ENCODE peak calls at places on chromosomes 12 and 14, in four cellular contexts. One of them, this sample, is unnamed.

GRCh38 chr12:6688543-6688999 is 604 bp downstream of the ZNF384 start:
- DNase-seq in SK-N-SH: peak; percentile 90
- DNase-seq in HepG2: no peak
- DNase-seq in HCT116: no peak
- DNase-seq in this sample: no peak

GRCh38 chr12:51307655-51308593 is 16.1 kb downstream of the BIN2 start:
- DNase-seq in SK-N-SH: no peak
- DNase-seq in HCT116: peak; percentile 35
- DNase-seq in HepG2: no peak
- DNase-seq in this sample: peak; percentile 15

GRCh38 chr12:85588221-85588620 is 248.0 kb downstream of the RASSF9 start:
- DNase-seq in SK-N-SH: no peak
- DNase-seq in HepG2: no peak
- DNase-seq in HCT116: no peak
- DNase-seq in this sample: peak; percentile 5

GRCh38 chr12:93918262-93918661 is 230.1 kb upstream of the PLXNC1 start:
- DNase-seq in HepG2: no peak
- DNase-seq in SK-N-SH: no peak
- DNase-seq in HCT116: no peak
- DNase-seq in this sample: no peak

GRCh38 chr12:84079621-84080020 is 833.0 kb downstream of the SLC6A15 start:
- DNase-seq in HCT116: no peak
- DNase-seq in HepG2: no peak
- DNase-seq in SK-N-SH: no peak
- DNase-seq in this sample: no peak

GRCh38 chr12:47885012-47885501 is 19.7 kb downstream of the VDR start:
- DNase-seq in HepG2: no peak
- DNase-seq in SK-N-SH: no peak
- DNase-seq in HCT116: no peak
- DNase-seq in this sample: peak; percentile 62

GRCh38 chr12:96274331-96274730 is 80.2 kb downstream of the ELK3 start:
- DNase-seq in HCT116: no peak
- DNase-seq in HepG2: no peak
- DNase-seq in SK-N-SH: no peak
- DNase-seq in this sample: no peak

GRCh38 chr12:99959549-99960170 is 25.1 kb downstream of the ANKS1B start:
- DNase-seq in SK-N-SH: peak; percentile 52
- DNase-seq in HCT116: no peak
- DNase-seq in HepG2: peak; percentile 15
- DNase-seq in this sample: no peak

GRCh38 chr14:77097006-77097688 is 911 bp upstream of the CIPC start:
- DNase-seq in SK-N-SH: no peak
- DNase-seq in HepG2: peak; percentile 17
- DNase-seq in HCT116: no peak
- DNase-seq in this sample: peak; percentile 31

GRCh38 chr14:99518441-99519346 is 37.5 kb downstream of the CCNK start:
- DNase-seq in HepG2: peak; percentile 40
- DNase-seq in HCT116: peak; percentile 23
- DNase-seq in SK-N-SH: peak; percentile 94
- DNase-seq in this sample: peak; percentile 76

GRCh38 chr12:70468741-70469140 is 102.7 kb downstream of the KCNMB4 start:
- DNase-seq in HepG2: no peak
- DNase-seq in HCT116: no peak
- DNase-seq in SK-N-SH: no peak
- DNase-seq in this sample: no peak
- H3K4me2 ChIP-seq in HepG2: peak overlapping the region; percentile 47
- H3K4me2 ChIP-seq in HCT116: peak overlapping the region; percentile 88
- H3K4me2 ChIP-seq in SK-N-SH: no peak overlapping the region
- H3K4me2 ChIP-seq in this sample: peak overlapping the region; percentile 29

DNA sequence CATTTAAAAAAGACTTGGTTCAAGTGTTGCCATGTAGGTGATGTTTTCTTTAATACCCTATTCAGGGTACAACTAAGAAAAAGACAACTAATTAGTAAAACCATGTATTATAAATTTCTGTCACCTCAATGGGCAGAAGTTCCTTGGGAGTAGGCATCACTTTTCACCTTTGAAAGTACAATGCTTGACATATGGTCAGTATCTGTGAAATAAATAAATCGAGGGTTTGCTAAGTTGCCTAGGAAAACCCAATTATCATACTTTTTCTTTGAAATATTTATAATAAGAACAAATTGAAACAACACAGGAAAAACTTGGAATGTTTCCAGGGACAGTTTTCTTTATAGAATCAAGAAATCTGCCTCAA is 13.8 kb downstream of the FGD6 start:
- DNase-seq in SK-N-SH: no peak
- DNase-seq in HCT116: no peak
- DNase-seq in HepG2: no peak
- DNase-seq in this sample: no peak
- TF ChIP-seq ELF1 in SK-N-SH: no peak
- TF ChIP-seq ELF1 in HCT116: no peak
- TF ChIP-seq ELF1 in HepG2: no peak
- TF ChIP-seq ELF1 in this sample: no peak

DNA sequence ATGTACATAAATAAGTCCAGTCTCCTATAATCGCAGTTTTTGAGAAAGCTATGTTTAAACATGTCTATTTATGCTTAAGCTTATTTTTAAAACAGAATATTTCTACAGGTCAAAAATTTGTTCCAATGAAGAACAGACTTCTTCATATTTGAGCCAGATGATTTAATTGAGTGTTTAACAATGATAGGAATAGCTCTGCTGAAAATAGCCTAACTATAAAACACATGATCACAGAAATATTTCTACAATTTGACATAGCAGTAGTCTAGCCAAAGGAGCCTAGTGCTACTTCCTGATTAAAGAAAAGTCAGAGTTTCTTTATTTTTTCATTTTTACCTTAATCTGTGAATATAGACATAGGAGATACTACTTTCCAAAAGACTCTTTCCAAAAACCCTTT is 29.4 kb downstream of the DCP1B start:
- DNase-seq in SK-N-SH: no peak
- DNase-seq in HCT116: no peak
- DNase-seq in HepG2: no peak
- DNase-seq in this sample: no peak
- H3K4me2 ChIP-seq in SK-N-SH: no peak overlapping the region
- H3K4me2 ChIP-seq in HCT116: no peak overlapping the region
- H3K4me2 ChIP-seq in HepG2: no peak overlapping the region
- H3K4me2 ChIP-seq in this sample: no peak overlapping the region

GRCh38 chr14:104421401-104421821 is 158.2 kb upstream of the C14orf180 start:
- DNase-seq in HCT116: no peak
- DNase-seq in HepG2: no peak
- DNase-seq in SK-N-SH: peak; percentile 28
- DNase-seq in this sample: no peak

GRCh38 chr14:104422301-104423223 is 157.0 kb upstream of the C14orf180 start:
- DNase-seq in HCT116: no peak
- DNase-seq in HepG2: no peak
- DNase-seq in SK-N-SH: peak; percentile 41
- DNase-seq in this sample: no peak

GRCh38 chr14:104420990-104421389 is 158.6 kb upstream of the C14orf180 start:
- DNase-seq in HepG2: no peak
- DNase-seq in SK-N-SH: no peak
- DNase-seq in HCT116: no peak
- DNase-seq in this sample: no peak

GRCh38 chr14:104423224-104423681 is 156.3 kb upstream of the C14orf180 start:
- DNase-seq in SK-N-SH: peak; percentile 40
- DNase-seq in HepG2: no peak
- DNase-seq in HCT116: no peak
- DNase-seq in this sample: no peak

GRCh38 chr14:104421892-104422291 is 157.7 kb upstream of the C14orf180 start:
- DNase-seq in SK-N-SH: peak; percentile 64
- DNase-seq in HCT116: no peak
- DNase-seq in HepG2: no peak
- DNase-seq in this sample: no peak
- TF ChIP-seq ELF1 in SK-N-SH: no peak
- TF ChIP-seq ELF1 in HCT116: no peak
- TF ChIP-seq ELF1 in HepG2: no peak
- TF ChIP-seq ELF1 in this sample: no peak

GRCh38 chr12:601976-602699 is 61.1 kb downstream of the NINJ2 start:
- DNase-seq in SK-N-SH: no peak
- DNase-seq in HCT116: no peak
- DNase-seq in HepG2: no peak
- DNase-seq in this sample: no peak

GRCh38 chr12:593396-593976 is 69.8 kb downstream of the NINJ2 start:
- DNase-seq in HepG2: no peak
- DNase-seq in HCT116: no peak
- DNase-seq in SK-N-SH: no peak
- DNase-seq in this sample: no peak

GRCh38 chr12:602700-603068 is 60.6 kb downstream of the NINJ2 start:
- DNase-seq in HepG2: no peak
- DNase-seq in SK-N-SH: no peak
- DNase-seq in HCT116: no peak
- DNase-seq in this sample: no peak

GRCh38 chr12:599756-600155 is 63.5 kb downstream of the NINJ2 start:
- DNase-seq in HepG2: no peak
- DNase-seq in HCT116: no peak
- DNase-seq in SK-N-SH: no peak
- DNase-seq in this sample: no peak

GRCh38 chr12:597926-598568 is 65.2 kb downstream of the NINJ2 start:
- DNase-seq in HCT116: no peak
- DNase-seq in SK-N-SH: no peak
- DNase-seq in HepG2: no peak
- DNase-seq in this sample: no peak
- H3K4me2 ChIP-seq in HCT116: no peak overlapping the region
- H3K4me2 ChIP-seq in SK-N-SH: no peak overlapping the region
- H3K4me2 ChIP-seq in HepG2: no peak overlapping the region
- H3K4me2 ChIP-seq in this sample: no peak overlapping the region